ENCODE peak calls at places on chromosomes 1 and 21, in five cellular contexts. A is K562, P is HepG2, I is IMR-90, K is GM12878. G is an unnamed sample.

GRCh38 chr21:36891123-36891522 is 75.3 kb downstream of the HLCS start:
- DNase-seq in I (no peak), K (no peak), P (no peak), A (no peak), G (no peak)

GRCh38 chr21:44514746-44515358 is 25.1 kb downstream of the KRTAP10-1 start:
- DNase-seq in P (peak), I (no peak), K (no peak), A (no peak), G (no peak)

GRCh38 chr1:59229138-59229537 is 67.8 kb upstream of the FGGY start:
- DNase-seq in I (peak), A (no peak), K (no peak), P (no peak), G (no peak)

GRCh38 chr1:39230261-39231190 is 26.0 kb downstream of the MACF1 start:
- DNase-seq in K (peak), P (peak), I (no peak), A (no peak), G (no peak)

GRCh38 chr1:180309338-180309737 is 79.3 kb downstream of the LHX4 start:
- DNase-seq in K (no peak), I (peak), P (peak), A (no peak), G (no peak)

GRCh38 chr1:1873186-1873585 is 17.7 kb downstream of the GNB1 start:
- DNase-seq in I (no peak), P (no peak), K (no peak), A (no peak), G (no peak)

GRCh38 chr1:111647738-111648137 is 28.1 kb downstream of the RAP1A start:
- DNase-seq in I (no peak), P (no peak), A (no peak), K (no peak), G (no peak)

GRCh38 chr1:207695943-207696342 is 51.0 kb downstream of the CR1L start:
- DNase-seq in P (no peak), K (no peak), A (no peak), I (no peak), G (no peak)

GRCh38 chr1:25770541-25771245 is 29.3 kb upstream of the SELENON start:
- DNase-seq in A (no peak), P (no peak), K (no peak), I (no peak), G (peak)

GRCh38 chr21:46048926-46049889 is 48.7 kb upstream of the COL6A2 start:
- DNase-seq in K (no peak), A (no peak), I (peak), P (no peak), G (no peak)

GRCh38 chr1:247294282-247294681 is 37.4 kb downstream of the ZNF496 start:
- DNase-seq in K (no peak), A (no peak), P (no peak), I (peak), G (no peak)

GRCh38 chr1:13443506-13443905 is 33.3 kb downstream of the PRAMEF20 start:
- DNase-seq in I (no peak), K (no peak), P (no peak), A (no peak), G (no peak)

GRCh38 chr1:229254910-229255541 is 15.9 kb upstream of the RAB4A start:
- DNase-seq in I (no peak), A (no peak), P (peak), K (no peak), G (peak)

GRCh38 chr1:8880068-8880676 is 1.7 kb upstream of the ENO1 start:
- DNase-seq in I (peak), K (no peak), P (peak), A (peak), G (no peak)

GRCh38 chr1:32122141-32122540 is 14.3 kb downstream of the KPNA6 start:
- DNase-seq in A (no peak), P (no peak), K (no peak), I (no peak), G (no peak)

GRCh38 chr1:29577512-29577911 is 341.2 kb downstream of the PTPRU start:
- DNase-seq in I (no peak), K (no peak), P (no peak), A (no peak), G (peak)

GRCh38 chr21:45537746-45538291 is 4.4 kb downstream of the SLC19A1 start:
- DNase-seq in P (no peak), K (no peak), I (no peak), A (no peak), G (no peak)

GRCh38 chr1:54124472-54124871 is 28.3 kb downstream of the CDCP2 start:
- DNase-seq in I (no peak), K (no peak), A (no peak), P (no peak), G (no peak)

GRCh38 chr1:15345711-15346355 is 63.9 kb upstream of the EFHD2 start:
- DNase-seq in I (no peak), P (no peak), K (no peak), A (peak), G (no peak)

GRCh38 chr1:204076891-204077290 is 4.0 kb downstream of the SOX13 start:
- DNase-seq in P (no peak), I (no peak), K (no peak), A (no peak), G (no peak)

GRCh38 chr1:157497987-157498781 is 54.1 kb downstream of the FCRL5 start:
- DNase-seq in I (no peak), P (no peak), K (no peak), A (no peak), G (no peak)

GRCh38 chr1:115677172-115677542 is 35.4 kb downstream of the VANGL1 start:
- DNase-seq in P (no peak), K (peak), I (no peak), A (no peak), G (no peak)

GRCh38 chr1:12067900-12068821 is 5.1 kb downstream of the TNFRSF8 start:
- DNase-seq in A (peak), K (peak), I (peak), P (no peak), G (no peak)

GRCh38 chr21:45889961-45890360 is 91.6 kb upstream of the COL6A1 start:
- DNase-seq in K (no peak), P (no peak), I (no peak), A (no peak), G (no peak)

GRCh38 chr1:63931468-63931867 is 157.7 kb downstream of the ROR1 start:
- DNase-seq in I (peak), A (no peak), K (no peak), P (no peak), G (no peak)

GRCh38 chr21:26280715-26281310 is 110.2 kb upstream of the APP start:
- DNase-seq in A (no peak), I (no peak), P (no peak), K (no peak), G (peak)

GRCh38 chr1:23657659-23658275 is 33.8 kb upstream of the RPL11 start:
- DNase-seq in K (no peak), I (peak), A (peak), P (peak), G (peak)

GRCh38 chr1:6184083-6184783 is 4.1 kb upstream of the CHD5 start:
- DNase-seq in K (no peak), I (no peak), A (no peak), P (no peak), G (no peak)

GRCh38 chr21:42548687-42549406 is 35.2 kb downstream of the SLC37A1 start:
- DNase-seq in I (no peak), K (no peak), A (no peak), P (no peak), G (no peak)

GRCh38 chr1:89822999-89823628 is 2.3 kb downstream of the LRRC8D start:
- DNase-seq in P (no peak), K (no peak), I (peak), A (no peak), G (no peak)
- TF ChIP-seq RFX5 in P (no peak), K (no peak), I (no peak), A (no peak), G (no peak)

DNA sequence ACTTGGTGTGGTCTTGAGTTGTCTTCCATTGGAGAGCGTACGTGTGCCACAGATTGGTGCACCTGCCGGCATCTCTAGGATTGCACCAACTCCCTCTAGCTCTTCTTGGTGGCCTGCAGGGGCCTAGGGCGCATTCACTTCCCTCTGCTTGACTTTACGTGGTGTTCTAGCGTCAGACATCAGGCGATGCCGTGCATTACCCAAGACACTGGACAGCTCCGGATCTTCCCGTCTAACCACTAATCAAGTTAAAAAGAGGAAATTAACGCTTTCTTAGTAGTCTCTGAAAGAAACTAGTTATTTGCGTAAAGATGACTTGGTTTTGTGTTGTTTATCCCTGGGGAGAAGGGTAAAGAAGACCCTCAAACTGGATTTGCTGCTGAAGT is 510 bp upstream of the IL10RB start:
- DNase-seq in P (no peak), I (peak), K (peak), A (no peak), G (no peak)
- TF ChIP-seq MXI1 in P (no peak), I (no peak), K (peak), A (no peak), G (no peak)

GRCh38 chr1:201714542-201715276 is 114.2 kb upstream of the IPO9 start:
- DNase-seq in I (peak), A (peak), P (no peak), K (no peak), G (no peak)
- TF ChIP-seq RFX5 in I (no peak), A (no peak), P (no peak), K (no peak), G (no peak)

GRCh38 chr1:167710836-167711235 is 10.9 kb upstream of the MPZL1 start:
- DNase-seq in K (no peak), P (no peak), I (no peak), A (no peak), G (no peak)
- TF ChIP-seq MXI1 in K (no peak), P (no peak), I (no peak), A (no peak), G (no peak)

GRCh38 chr1:213327318-213327667 is 276.3 kb downstream of the RPS6KC1 start:
- DNase-seq in A (no peak), P (no peak), I (peak), K (no peak), G (no peak)
- TF ChIP-seq RFX5 in A (no peak), P (no peak), I (no peak), K (no peak), G (no peak)

GRCh38 chr21:35450830-35451229 is 401.7 kb upstream of the RUNX1 start:
- DNase-seq in A (no peak), P (no peak), K (no peak), I (no peak), G (no peak)

GRCh38 chr21:35448876-35449599 is 399.9 kb upstream of the RUNX1 start:
- DNase-seq in K (no peak), I (no peak), A (no peak), P (no peak), G (no peak)

GRCh38 chr21:35444391-35444790 is 395.3 kb upstream of the RUNX1 start:
- DNase-seq in I (no peak), P (no peak), K (no peak), A (no peak), G (no peak)

GRCh38 chr21:35449846-35450245 is 400.7 kb upstream of the RUNX1 start:
- DNase-seq in K (no peak), I (no peak), A (no peak), P (no peak), G (no peak)
- TF ChIP-seq MXI1 in K (no peak), I (no peak), A (no peak), P (no peak), G (no peak)